ENCODE peak calls at places on chromosomes 7 and 10, in five cellular contexts. L is M059J, N is body of pancreas, S is T-helper 2 cell, J is posterior vena cava. P is an unnamed sample.

GRCh38 chr10:86377797-86378146 is 11.2 kb upstream of the GRID1 start:
- DNase-seq in S (no peak), N (no peak), L (no peak), J (no peak), P (peak; percentile 37)

GRCh38 chr7:85025312-85025756 is 161.5 kb downstream of the SEMA3D start:
- DNase-seq in S (no peak), L (peak; percentile 82), J (peak; percentile 43), N (peak; percentile 60), P (no peak)

GRCh38 chr7:22607180-22607579 is 107.2 kb upstream of the STEAP1B start:
- DNase-seq in S (no peak), J (no peak), N (no peak), L (no peak), P (no peak)

GRCh38 chr7:81721428-81721827 is 48.4 kb downstream of the HGF start:
- DNase-seq in N (no peak), L (peak; percentile 9), J (no peak), S (no peak), P (no peak)

GRCh38 chr7:121366852-121367431 is 29.2 kb downstream of the FAM3C start:
- DNase-seq in J (no peak), L (peak; percentile 37), N (no peak), S (peak; percentile 52), P (no peak)

GRCh38 chr10:99394761-99395386 is 35.5 kb downstream of the GOT1 start:
- DNase-seq in L (peak; percentile 17), N (no peak), S (no peak), J (no peak), P (no peak)

GRCh38 chr7:22543169-22543568 is 43.2 kb upstream of the STEAP1B start:
- DNase-seq in N (no peak), S (no peak), L (no peak), J (no peak), P (no peak)

GRCh38 chr7:64636386-64636785 is 29.5 kb upstream of the ZNF107 start:
- DNase-seq in L (no peak), N (no peak), J (no peak), S (no peak), P (no peak)

GRCh38 chr7:12655161-12655560 is 32.3 kb upstream of the ARL4A start:
- DNase-seq in S (no peak), J (no peak), L (no peak), N (no peak), P (no peak)

GRCh38 chr7:94696981-94697670 is 41.2 kb upstream of the SGCE start:
- DNase-seq in L (peak; percentile 96), N (peak; percentile 61), S (no peak), J (no peak), P (no peak)

GRCh38 chr7:128962837-128963236 is 25.1 kb downstream of the IRF5 start:
- DNase-seq in J (no peak), L (no peak), N (no peak), S (no peak), P (no peak)

GRCh38 chr7:120814518-120814917 is 43.4 kb downstream of the TSPAN12 start:
- DNase-seq in S (no peak), N (no peak), J (no peak), L (no peak), P (no peak)

GRCh38 chr10:42754155-42755027 is 28.2 kb upstream of the BMS1 start:
- DNase-seq in J (no peak), N (peak; percentile 43), S (peak; percentile 22), L (no peak), P (peak; percentile 69)

GRCh38 chr7:47088329-47089067 is 493.4 kb downstream of the TNS3 start:
- DNase-seq in J (no peak), L (peak; percentile 67), S (peak; percentile 12), N (peak; percentile 60), P (no peak)

GRCh38 chr7:105656922-105657521 is 75.7 kb upstream of the EFCAB10 start:
- DNase-seq in S (peak; percentile 67), J (no peak), L (peak; percentile 32), N (peak; percentile 60), P (peak; percentile 87)

GRCh38 chr10:110081914-110082313 is 74.1 kb downstream of the ADD3 start:
- DNase-seq in J (no peak), N (no peak), S (no peak), L (peak; percentile 70), P (no peak)

GRCh38 chr7:66907731-66908130 is 13.3 kb upstream of the TMEM248 start:
- DNase-seq in N (no peak), S (no peak), J (no peak), L (no peak), P (no peak)

GRCh38 chr10:70917635-70918034 is 29.3 kb upstream of the PCBD1 start:
- DNase-seq in J (no peak), N (no peak), L (no peak), S (no peak), P (no peak)

GRCh38 chr7:100119701-100120517 is 475 bp downstream of the CNPY4 start:
- DNase-seq in S (peak; percentile 84), J (peak; percentile 87), N (peak; percentile 47), L (peak; percentile 76), P (peak; percentile 90)

GRCh38 chr7:157158400-157158799 is 19.7 kb downstream of the UBE3C start:
- DNase-seq in L (no peak), J (no peak), S (no peak), N (no peak), P (no peak)

GRCh38 chr10:121113385-121113696 is 262.2 kb downstream of the WDR11 start:
- DNase-seq in J (no peak), L (peak; percentile 63), S (no peak), N (no peak), P (no peak)

GRCh38 chr10:79182763-79183467 is 114.1 kb downstream of the ZMIZ1 start:
- DNase-seq in N (no peak), S (no peak), L (peak; percentile 65), J (no peak), P (no peak)

GRCh38 chr10:45376364-45376801 is 2.4 kb downstream of the ALOX5 start:
- DNase-seq in L (no peak), S (no peak), J (no peak), N (no peak), P (no peak)

GRCh38 chr10:63603709-63604445 is 82.7 kb downstream of the REEP3 start:
- DNase-seq in L (no peak), N (no peak), S (no peak), J (no peak), P (no peak)

GRCh38 chr7:150848561-150849115 is 3.7 kb upstream of the AOC1 start:
- DNase-seq in S (no peak), N (no peak), L (no peak), J (no peak), P (no peak)